ENCODE peak calls at places on chromosomes 1 and 21, in six cellular contexts. N, K, L, I, R and H are unnamed samples.

GRCh38 chr21:29680273-29680672 is 259.5 kb downstream of the GRIK1 start:
- DNase-seq in N (no peak), K (no peak), L (no peak), I (no peak), R (no peak), H (no peak)

GRCh38 chr1:24294757-24295371 is 24.3 kb upstream of the GRHL3 start:
- DNase-seq in N (no peak), K (peak; percentile 36), L (peak; percentile 39), I (peak; percentile 64), R (no peak), H (peak; percentile 50)

GRCh38 chr1:160858127-160858909 is 4.4 kb downstream of the CD244 start:
- DNase-seq in N (no peak), K (no peak), L (no peak), I (no peak), R (no peak), H (no peak)

GRCh38 chr1:184296466-184297243 is 90.2 kb upstream of the C1orf21 start:
- DNase-seq in N (no peak), K (peak; percentile 57), L (no peak), I (peak; percentile 80), R (peak; percentile 99), H (no peak)

GRCh38 chr21:41358193-41359166 is 3.3 kb upstream of the MX2 start:
- DNase-seq in N (no peak), K (peak; percentile 1), L (no peak), I (no peak), R (no peak), H (no peak)

GRCh38 chr1:197692965-197693364 is 82.3 kb downstream of the DENND1B start:
- DNase-seq in N (no peak), K (no peak), L (no peak), I (no peak), R (no peak), H (no peak)

GRCh38 chr1:108830119-108831008 is 26.5 kb downstream of the AKNAD1 start:
- DNase-seq in N (peak; percentile 69), K (peak; percentile 54), L (no peak), I (peak; percentile 69), R (peak; percentile 98), H (no peak)

GRCh38 chr1:171877711-171878110 is 36.4 kb downstream of the DNM3 start:
- DNase-seq in N (no peak), K (no peak), L (no peak), I (no peak), R (no peak), H (no peak)

GRCh38 chr1:209813902-209814301 is 8.0 kb upstream of the IRF6 start:
- DNase-seq in N (no peak), K (no peak), L (no peak), I (no peak), R (no peak), H (no peak)

GRCh38 chr1:184792450-184792969 is 37.9 kb upstream of the EDEM3 start:
- DNase-seq in N (no peak), K (no peak), L (no peak), I (peak; percentile 38), R (peak; percentile 95), H (no peak)

GRCh38 chr1:53317651-53318539 is 10.0 kb downstream of the LRP8 start:
- DNase-seq in N (no peak), K (no peak), L (no peak), I (no peak), R (no peak), H (no peak)

GRCh38 chr1:53314606-53315005 is 13.3 kb downstream of the LRP8 start:
- DNase-seq in N (peak; percentile 15), K (no peak), L (no peak), I (no peak), R (no peak), H (no peak)

GRCh38 chr1:53316058-53316741 is 11.7 kb downstream of the LRP8 start:
- DNase-seq in N (peak; percentile 86), K (peak; percentile 41), L (peak; percentile 47), I (no peak), R (no peak), H (no peak)

GRCh38 chr1:53315456-53316048 is 12.3 kb downstream of the LRP8 start:
- DNase-seq in N (no peak), K (no peak), L (no peak), I (no peak), R (no peak), H (no peak)

DNA sequence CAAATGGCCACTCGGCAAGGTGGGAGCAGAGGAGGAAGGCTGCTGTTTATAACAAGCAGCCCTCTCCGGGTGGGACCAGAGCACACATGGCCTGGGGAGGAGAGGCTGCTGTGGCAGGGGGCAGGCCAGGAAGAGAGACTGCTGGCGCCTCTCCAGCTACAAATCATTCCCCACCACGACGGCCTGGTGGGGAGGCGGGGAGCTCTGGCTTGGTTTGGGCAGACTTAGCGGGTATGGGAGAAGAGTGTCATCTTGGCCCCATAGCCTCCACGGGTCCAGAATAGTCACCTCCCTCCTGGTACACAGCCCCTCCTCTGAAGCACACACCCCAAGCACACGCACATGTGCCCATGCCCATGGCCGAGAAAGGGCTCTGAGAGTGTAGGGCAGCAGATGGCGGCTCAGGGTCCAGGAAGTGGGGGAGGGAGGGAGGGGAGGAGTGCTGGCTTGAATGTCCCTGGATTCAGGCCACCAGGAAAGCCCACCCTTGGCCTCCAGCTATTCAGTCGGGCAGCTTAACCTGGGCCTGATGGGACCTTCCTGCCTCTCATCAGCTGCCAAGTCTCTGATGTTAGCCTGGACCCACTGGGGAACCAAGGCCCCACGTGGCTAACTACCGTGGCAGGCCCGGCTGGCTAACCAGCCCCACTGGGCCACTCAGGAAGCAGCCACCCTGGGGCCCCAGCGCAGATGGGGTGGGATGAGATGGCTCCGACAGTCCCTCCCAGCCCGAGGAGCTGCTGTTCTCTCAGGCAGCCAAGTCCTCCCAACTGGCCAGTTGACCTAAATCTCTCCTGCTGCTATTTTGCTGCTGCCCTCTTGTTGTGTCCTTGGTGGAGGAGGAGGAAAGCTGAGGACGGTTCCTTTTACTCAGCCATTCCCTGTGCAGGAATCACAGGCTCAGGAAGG is 10.9 kb downstream of the LRP8 start:
- DNase-seq in N (peak; percentile 92), K (no peak), L (no peak), I (no peak), R (no peak), H (no peak)
- H3K36me3 ChIP-seq in N (no peaks in the 10 kb centered on the region), K (no peaks in the 10 kb centered on the region), L (no peaks in the 10 kb centered on the region), I (no peaks in the 10 kb centered on the region), R (no peaks in the 10 kb centered on the region), H (peaks cover 31% of the 10 kb centered on the region)

DNA sequence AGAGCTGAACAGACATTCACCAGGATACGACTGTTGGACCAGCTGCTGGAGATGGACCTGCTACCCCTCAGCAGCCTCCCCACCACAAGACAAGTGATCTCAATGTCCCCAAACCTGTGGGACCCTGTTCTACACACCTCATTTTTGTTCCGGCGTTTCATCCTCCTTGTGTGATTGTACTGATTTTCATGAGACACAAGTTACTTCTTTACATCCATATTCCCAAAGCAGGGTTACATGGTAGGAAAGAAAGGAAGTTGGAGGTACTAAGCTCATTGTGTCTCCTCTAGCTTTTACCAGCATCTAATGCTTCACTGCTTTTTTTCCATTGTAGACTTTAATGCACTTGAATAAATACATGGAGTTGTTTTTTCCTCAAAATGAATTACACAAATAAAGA is 8.7 kb downstream of the ADAMTS1 start:
- DNase-seq in N (no peak), K (no peak), L (no peak), I (no peak), R (no peak), H (no peak)
- H3K4me3 ChIP-seq in N (no peak overlapping the region), K (no peak overlapping the region), L (no peak overlapping the region), I (no peak overlapping the region), R (no peak overlapping the region), H (no peak overlapping the region)

GRCh38 chr1:6241887-6242740 is 1.9 kb upstream of the HES3 start:
- DNase-seq in N (peak; percentile 71), K (no peak), L (peak; percentile 91), I (no peak), R (no peak), H (peak; percentile 72)
- H3K27me3 ChIP-seq in N (no peaks in the 10 kb centered on the region), K (peaks cover 25% of the 10 kb centered on the region), L (peaks cover 19% of the 10 kb centered on the region), I (peaks cover 88% of the 10 kb centered on the region), R (peaks cover 42% of the 10 kb centered on the region), H (peaks cover 26% of the 10 kb centered on the region)

DNA sequence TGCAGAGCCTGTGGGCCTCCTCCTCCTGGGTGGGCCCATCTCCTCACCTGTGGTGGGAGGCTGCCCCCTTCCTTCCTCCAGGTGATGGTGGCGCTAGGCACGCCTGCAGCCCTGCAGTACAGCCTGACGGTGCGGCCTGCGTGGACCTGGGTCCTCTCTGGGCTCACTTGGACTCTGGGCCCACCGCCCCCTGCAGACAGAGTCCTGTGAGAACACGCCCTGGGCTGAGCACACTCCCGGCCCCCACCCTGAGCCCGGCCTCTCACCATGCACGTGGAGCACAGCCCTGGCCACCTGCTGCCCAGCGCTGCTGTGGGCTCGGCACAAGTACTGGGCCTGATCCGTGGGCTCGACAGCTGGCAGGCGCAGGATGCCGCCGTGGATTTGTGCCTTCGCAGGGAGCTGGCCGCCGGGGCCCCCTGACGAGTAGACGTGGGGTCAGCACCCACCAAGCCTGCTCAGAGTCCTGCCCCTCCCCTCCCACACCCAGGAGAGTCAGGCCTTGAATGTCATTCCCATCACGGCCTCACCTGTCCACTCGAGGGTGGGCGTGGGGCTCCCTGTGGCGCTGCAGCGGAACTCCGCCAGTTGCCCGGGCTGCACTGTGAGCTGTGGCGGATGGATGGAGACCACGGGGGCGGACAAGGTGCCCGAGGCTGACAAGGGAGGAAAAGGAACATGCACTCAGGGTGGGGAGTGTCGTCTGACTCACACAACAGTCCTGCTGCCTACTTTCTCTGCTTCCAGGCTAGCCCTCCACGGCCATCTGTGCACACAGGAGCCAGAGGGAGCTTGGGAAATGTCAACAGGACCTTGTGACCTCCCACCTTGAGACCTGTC is 43.4 kb downstream of the LDLRAD2 start:
- DNase-seq in N (no peak), K (no peak), L (no peak), I (no peak), R (no peak), H (no peak)
- H3K36me3 ChIP-seq in N (peaks cover 11% of the 10 kb centered on the region), K (peaks cover 4% of the 10 kb centered on the region), L (no peaks in the 10 kb centered on the region), I (peaks cover 7% of the 10 kb centered on the region), R (peaks cover 65% of the 10 kb centered on the region), H (peaks cover 22% of the 10 kb centered on the region)

DNA sequence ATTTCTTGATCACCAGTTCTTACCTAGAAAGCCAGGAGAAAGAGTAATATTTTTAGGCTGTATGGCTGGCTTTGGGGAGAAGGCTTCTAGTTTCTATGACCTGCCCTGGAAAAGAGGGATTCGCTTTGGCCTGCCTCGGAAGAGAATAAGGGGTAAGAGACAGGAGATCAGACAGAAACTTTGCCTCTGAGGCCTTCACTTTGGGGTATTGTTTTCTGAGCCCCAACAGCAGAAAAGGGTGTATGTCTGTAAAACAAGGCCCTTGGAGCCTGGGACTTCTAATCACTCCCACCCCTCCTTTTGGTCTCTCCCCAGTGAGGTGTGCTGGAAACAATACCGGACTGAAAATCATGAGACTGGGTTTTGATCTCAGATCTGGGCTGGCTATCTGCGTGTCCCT is 5.1 kb downstream of the SLC45A3 start:
- DNase-seq in N (no peak), K (no peak), L (no peak), I (no peak), R (no peak), H (no peak)
- H3K4me3 ChIP-seq in N (no peak overlapping the region), K (no peak overlapping the region), L (no peak overlapping the region), I (no peak overlapping the region), R (no peak overlapping the region), H (no peak overlapping the region)

GRCh38 chr21:42363331-42363730 is 3.0 kb downstream of the TFF1 start:
- DNase-seq in N (no peak), K (no peak), L (no peak), I (no peak), R (no peak), H (no peak)

GRCh38 chr21:42360317-42360716 is 6.0 kb downstream of the TFF1 start:
- DNase-seq in N (no peak), K (no peak), L (no peak), I (no peak), R (no peak), H (no peak)

GRCh38 chr21:42362700-42363099 is 3.6 kb downstream of the TFF1 start:
- DNase-seq in N (no peak), K (no peak), L (no peak), I (no peak), R (no peak), H (no peak)

GRCh38 chr21:42362198-42362597 is 4.1 kb downstream of the TFF1 start:
- DNase-seq in N (no peak), K (no peak), L (no peak), I (no peak), R (no peak), H (no peak)

GRCh38 chr21:42361286-42361685 is 5.0 kb downstream of the TFF1 start:
- DNase-seq in N (no peak), K (no peak), L (no peak), I (no peak), R (no peak), H (no peak)
- H3K27me3 ChIP-seq in N (no peaks in the 10 kb centered on the region), K (no peaks in the 10 kb centered on the region), L (no peaks in the 10 kb centered on the region), I (peaks cover 7% of the 10 kb centered on the region), R (no peaks in the 10 kb centered on the region), H (no peaks in the 10 kb centered on the region)